ENCODE peak calls at places on chromosomes 6 and 20, in five cellular contexts. H is germinal center, F is choroid plexus epithelial cell, G is putamen, U is HFFc6. W is an unnamed sample.

GRCh38 chr6:81750660-81751387 is 1.7 kb downstream of the TENT5A start:
- DNase-seq in U (peak; percentile 24), H (no peak), G (no peak), F (no peak), W (peak; percentile 4)

GRCh38 chr6:111683126-111683525 is 77.4 kb upstream of the TRAF3IP2 start:
- DNase-seq in H (no peak), U (no peak), F (peak; percentile 83), G (no peak), W (no peak)

GRCh38 chr6:96980142-96980541 is 55.6 kb downstream of the KLHL32 start:
- DNase-seq in U (no peak), G (no peak), H (no peak), F (no peak), W (no peak)

GRCh38 chr6:1925743-1926430 is 316.2 kb downstream of the FOXC1 start:
- DNase-seq in G (no peak), H (no peak), F (no peak), U (no peak), W (no peak)

GRCh38 chr6:31826793-31827285 is 699 bp upstream of the HSPA1B start:
- DNase-seq in H (peak; percentile 68), U (peak; percentile 83), G (no peak), F (peak; percentile 91), W (no peak)

GRCh38 chr6:141199074-141199473 is 933.7 kb upstream of the GJE1 start:
- DNase-seq in G (no peak), F (peak; percentile 83), H (no peak), U (no peak), W (no peak)

GRCh38 chr6:145733770-145734169 is 1.6 kb downstream of the EPM2A start:
- DNase-seq in F (no peak), G (peak; percentile 7), U (no peak), H (no peak), W (no peak)

GRCh38 chr6:109820706-109821350 is 129.7 kb downstream of the FIG4 start:
- DNase-seq in U (no peak), H (peak; percentile 49), G (no peak), F (no peak), W (no peak)

GRCh38 chr6:9543649-9544048 is 871.2 kb downstream of the TFAP2A start:
- DNase-seq in G (no peak), H (no peak), U (no peak), F (no peak), W (no peak)

GRCh38 chr6:158769696-158770446 is 49.3 kb downstream of the EZR start:
- DNase-seq in G (peak; percentile 32), U (no peak), F (peak; percentile 67), H (no peak), W (no peak)

GRCh38 chr6:135600086-135600702 is 102.7 kb upstream of the AHI1 start:
- DNase-seq in U (no peak), H (no peak), F (no peak), G (no peak), W (peak; percentile 7)

GRCh38 chr6:84249724-84250123 is 22.3 kb upstream of the CEP162 start:
- DNase-seq in G (no peak), U (no peak), H (no peak), F (peak; percentile 57), W (no peak)

GRCh38 chr20:40777653-40778052 is 88.6 kb upstream of the MAFB start:
- DNase-seq in H (no peak), G (no peak), U (no peak), F (no peak), W (no peak)

GRCh38 chr6:13724174-13724573 is 12.5 kb upstream of the RANBP9 start:
- DNase-seq in H (no peak), F (no peak), U (peak; percentile 7), G (no peak), W (no peak)

GRCh38 chr6:12420626-12421025 is 130.5 kb downstream of the EDN1 start:
- DNase-seq in F (no peak), H (no peak), U (no peak), G (no peak), W (no peak)

GRCh38 chr20:45890077-45890996 is 671 bp downstream of the NEURL2 start:
- DNase-seq in U (peak; percentile 46), H (peak; percentile 36), G (peak; percentile 42), F (peak; percentile 91), W (peak; percentile 95)

GRCh38 chr6:136553166-136553787 is 3.1 kb upstream of the MAP7 start:
- DNase-seq in G (no peak), U (no peak), F (no peak), H (no peak), W (no peak)

GRCh38 chr20:33005908-33006775 is 1.4 kb upstream of the BPIFB2 start:
- DNase-seq in H (no peak), G (no peak), F (no peak), U (no peak), W (no peak)

GRCh38 chr20:5364136-5364821 is 47.5 kb upstream of the PROKR2 start:
- DNase-seq in H (no peak), G (no peak), F (peak; percentile 40), U (no peak), W (no peak)

GRCh38 chr20:34240121-34240520 is 1.1 kb upstream of the ASIP start:
- DNase-seq in U (no peak), F (no peak), G (no peak), H (no peak), W (no peak)

GRCh38 chr6:72939029-72939428 is 286.3 kb downstream of the KHDC1L start:
- DNase-seq in H (no peak), F (no peak), G (no peak), U (no peak), W (no peak)

GRCh38 chr20:63837134-63837429 is 6.0 kb upstream of the ZBTB46 start:
- DNase-seq in H (no peak), G (no peak), F (no peak), U (no peak), W (no peak)

GRCh38 chr6:119547024-119547423 is 197.5 kb upstream of the MAN1A1 start:
- DNase-seq in F (no peak), U (no peak), H (no peak), G (no peak), W (no peak)

GRCh38 chr20:25126630-25127029 is 44.7 kb upstream of the VSX1 start:
- DNase-seq in U (no peak), F (no peak), G (no peak), H (no peak), W (no peak)

GRCh38 chr6:37303891-37304503 is 46.1 kb upstream of the TMEM217 start:
- DNase-seq in F (peak; percentile 70), U (peak; percentile 45), G (no peak), H (peak; percentile 25), W (peak; percentile 64)

GRCh38 chr20:23441850-23442313 is 2.4 kb downstream of the CSTL1 start:
- DNase-seq in U (peak; percentile 74), H (peak; percentile 67), F (peak; percentile 87), G (peak; percentile 48), W (peak; percentile 86)

GRCh38 chr6:30399390-30400058 is 54.6 kb downstream of the RPP21 start:
- DNase-seq in F (no peak), H (no peak), U (peak; percentile 23), G (no peak), W (no peak)

GRCh38 chr6:22146581-22147468 is 150.0 kb downstream of the PRL start:
- DNase-seq in F (no peak), U (peak; percentile 5), G (peak; percentile 67), H (no peak), W (peak; percentile 80)

GRCh38 chr6:169250660-169251059 is 3.0 kb downstream of the THBS2 start:
- DNase-seq in F (peak; percentile 90), H (no peak), U (peak; percentile 92), G (peak; percentile 92), W (no peak)